ENCODE peak calls at places on chromosome 9, in five cellular contexts. P, L, S, X and D are unnamed samples.

GRCh38 chr9:136623849-136624183 is 38.9 kb upstream of the EGFL7 start:
- DNase-seq in P (no peak), L (no peak), S (no peak), X (peak; percentile 12), D (no peak)

GRCh38 chr9:2987679-2988078 is 143.8 kb upstream of the PUM3 start:
- DNase-seq in P (no peak), L (peak; percentile 89), S (no peak), X (no peak), D (no peak)

GRCh38 chr9:26524225-26524624 is 368.4 kb downstream of the CAAP1 start:
- DNase-seq in P (no peak), L (no peak), S (peak; percentile 7), X (no peak), D (no peak)

GRCh38 chr9:37378613-37379004 is 43.9 kb upstream of the GRHPR start:
- DNase-seq in P (no peak), L (no peak), S (no peak), X (no peak), D (no peak)

GRCh38 chr9:26947736-26948135 is 694 bp upstream of the PLAA start:
- DNase-seq in P (no peak), L (no peak), S (no peak), X (no peak), D (peak; percentile 34)

GRCh38 chr9:116717150-116717549 is 30.0 kb downstream of the TRIM32 start:
- DNase-seq in P (no peak), L (no peak), S (peak; percentile 9), X (no peak), D (no peak)

GRCh38 chr9:34575775-34576592 is 13.5 kb downstream of the CNTFR start:
- DNase-seq in P (no peak), L (no peak), S (no peak), X (no peak), D (no peak)

GRCh38 chr9:6805532-6805931 is 47.8 kb downstream of the KDM4C start:
- DNase-seq in P (peak; percentile 13), L (peak; percentile 29), S (peak; percentile 50), X (peak; percentile 23), D (peak; percentile 61)

GRCh38 chr9:128102196-128102595 is 25.3 kb downstream of the PTGES2 start:
- DNase-seq in P (no peak), L (no peak), S (no peak), X (no peak), D (no peak)

GRCh38 chr9:93267681-93268505 is 84.0 kb downstream of the WNK2 start:
- DNase-seq in P (no peak), L (no peak), S (no peak), X (no peak), D (no peak)

GRCh38 chr9:106862946-106863740 is at the start of gene ZNF462:
- DNase-seq in P (no peak), L (no peak), S (peak; percentile 44), X (peak; percentile 45), D (peak; percentile 85)

GRCh38 chr9:133862585-133863041 is 124.5 kb upstream of the SARDH start:
- DNase-seq in P (no peak), L (no peak), S (peak; percentile 45), X (peak; percentile 59), D (no peak)

GRCh38 chr9:84501587-84501986 is 161.0 kb upstream of the SLC28A3 start:
- DNase-seq in P (no peak), L (peak; percentile 81), S (no peak), X (peak; percentile 52), D (no peak)

GRCh38 chr9:82410306-82410705 is 421.7 kb downstream of the SPATA31D1 start:
- DNase-seq in P (peak; percentile 16), L (no peak), S (no peak), X (no peak), D (peak; percentile 14)

GRCh38 chr9:16794871-16795639 is 75.4 kb downstream of the BNC2 start:
- DNase-seq in P (peak; percentile 20), L (no peak), S (peak; percentile 22), X (peak; percentile 59), D (peak; percentile 88)

GRCh38 chr9:20811872-20812271 is 127.8 kb downstream of the FOCAD start:
- DNase-seq in P (no peak), L (no peak), S (no peak), X (no peak), D (peak; percentile 49)

GRCh38 chr9:111953444-111953843 is 56.8 kb downstream of the UGCG start:
- DNase-seq in P (no peak), L (no peak), S (no peak), X (no peak), D (no peak)

GRCh38 chr9:108416321-108416720 is 439.5 kb downstream of the ACTL7B start:
- DNase-seq in P (no peak), L (no peak), S (no peak), X (no peak), D (no peak)

GRCh38 chr9:70945301-70945700 is 176.1 kb downstream of the TRPM3 start:
- DNase-seq in P (no peak), L (no peak), S (no peak), X (no peak), D (no peak)

GRCh38 chr9:16318516-16319060 is 551.9 kb downstream of the BNC2 start:
- DNase-seq in P (no peak), L (no peak), S (no peak), X (no peak), D (no peak)

GRCh38 chr9:83304686-83305085 is 233.5 kb downstream of the FRMD3 start:
- DNase-seq in P (no peak), L (peak; percentile 95), S (peak; percentile 93), X (peak; percentile 89), D (peak; percentile 58)

GRCh38 chr9:115262477-115262876 is 144.5 kb upstream of the TNC start:
- DNase-seq in P (peak; percentile 47), L (no peak), S (peak; percentile 85), X (peak; percentile 69), D (peak; percentile 57)

GRCh38 chr9:36584626-36585460 is 12.1 kb downstream of the MELK start:
- DNase-seq in P (no peak), L (no peak), S (no peak), X (no peak), D (no peak)

GRCh38 chr9:120965344-120966004 is 38.9 kb upstream of the TRAF1 start:
- DNase-seq in P (no peak), L (no peak), S (peak; percentile 19), X (peak; percentile 33), D (peak; percentile 43)

GRCh38 chr9:133992780-133993634 is 883 bp upstream of the VAV2 start:
- DNase-seq in P (peak; percentile 69), L (peak; percentile 97), S (peak; percentile 86), X (peak; percentile 91), D (peak; percentile 92)

GRCh38 chr9:126343271-126343700 is 16.7 kb downstream of the MVB12B start:
- DNase-seq in P (no peak), L (no peak), S (no peak), X (no peak), D (no peak)

GRCh38 chr9:122016789-122017188 is 76.3 kb downstream of the TTLL11 start:
- DNase-seq in P (no peak), L (no peak), S (no peak), X (no peak), D (no peak)

GRCh38 chr9:34994429-34995287 is 5.1 kb downstream of the DNAJB5 start:
- DNase-seq in P (no peak), L (peak; percentile 87), S (no peak), X (peak; percentile 13), D (peak; percentile 56)

GRCh38 chr9:107019216-107019615 is 156.2 kb downstream of the ZNF462 start:
- DNase-seq in P (no peak), L (peak; percentile 80), S (no peak), X (no peak), D (peak; percentile 36)